ENCODE peak calls at places on chromosomes 1 and 21, in nine cellular contexts. Y is fibroblast of pulmonary artery, O is WTC11, S is choroid plexus epithelial cell, M is tibial artery, P is H1, L is cardiac fibroblast, E is hepatocyte, A is dorsolateral prefrontal cortex. N is an unnamed sample.

GRCh38 chr1:109963864-109964263 is 20.7 kb upstream of the AHCYL1 start:
- DNase-seq in Y (peak), O (no peak), S (peak), M (no peak), P (no peak), L (peak), E (no peak), A (no peak), N (no peak)

GRCh38 chr1:231487019-231487418 is 41.5 kb upstream of the TSNAX start:
- DNase-seq in Y (peak), O (no peak), S (peak), M (no peak), P (no peak), L (peak), E (peak), A (no peak), N (no peak)

GRCh38 chr1:3287656-3288160 is 166.8 kb upstream of the ARHGEF16 start:
- DNase-seq in Y (no peak), O (no peak), S (no peak), M (no peak), P (no peak), L (no peak), E (no peak), A (no peak), N (no peak)

GRCh38 chr1:40930174-40930573 is 49.3 kb upstream of the CTPS1 start:
- DNase-seq in Y (no peak), O (no peak), S (no peak), M (peak), P (no peak), L (no peak), E (no peak), A (no peak), N (no peak)

GRCh38 chr1:108858541-108858940 is 1.6 kb upstream of the AKNAD1 start:
- DNase-seq in Y (no peak), O (no peak), S (no peak), M (no peak), P (no peak), L (no peak), E (no peak), A (no peak), N (no peak)

GRCh38 chr1:20587639-20588017 is 1.3 kb upstream of the CDA start:
- DNase-seq in Y (peak), O (no peak), S (peak), M (no peak), P (no peak), L (no peak), E (no peak), A (no peak), N (no peak)

GRCh38 chr21:42892582-42892930 is 553 bp upstream of the NDUFV3 start:
- DNase-seq in Y (no peak), O (no peak), S (no peak), M (no peak), P (no peak), L (no peak), E (no peak), A (no peak), N (no peak)

GRCh38 chr1:55213029-55213884 is 1.9 kb downstream of the USP24 start:
- DNase-seq in Y (no peak), O (no peak), S (no peak), M (no peak), P (no peak), L (no peak), E (no peak), A (no peak), N (no peak)

GRCh38 chr1:30613188-30613587 is 110.2 kb downstream of the MATN1 start:
- DNase-seq in Y (no peak), O (no peak), S (no peak), M (peak), P (no peak), L (no peak), E (no peak), A (no peak), N (no peak)

GRCh38 chr1:175182347-175182746 is 10.2 kb downstream of the KIAA0040 start:
- DNase-seq in Y (no peak), O (no peak), S (no peak), M (no peak), P (no peak), L (no peak), E (no peak), A (no peak), N (no peak)

GRCh38 chr1:173475564-173476196 is 1.5 kb upstream of the PRDX6 start:
- DNase-seq in Y (peak), O (no peak), S (peak), M (no peak), P (no peak), L (peak), E (peak), A (no peak), N (no peak)

GRCh38 chr1:61406467-61406866 is 318.5 kb downstream of the TM2D1 start:
- DNase-seq in Y (no peak), O (no peak), S (no peak), M (no peak), P (no peak), L (no peak), E (no peak), A (no peak), N (no peak)

GRCh38 chr21:34227386-34227852 is 136.4 kb upstream of the KCNE2 start:
- DNase-seq in Y (peak), O (no peak), S (peak), M (no peak), P (no peak), L (peak), E (peak), A (no peak), N (no peak)

GRCh38 chr1:150268342-150268705 is 492 bp downstream of the APH1A start:
- DNase-seq in Y (peak), O (no peak), S (peak), M (peak), P (no peak), L (peak), E (peak), A (peak), N (no peak)

GRCh38 chr1:29412591-29412990 is 176.3 kb downstream of the PTPRU start:
- DNase-seq in Y (no peak), O (no peak), S (no peak), M (no peak), P (no peak), L (no peak), E (no peak), A (no peak), N (no peak)

GRCh38 chr1:78301141-78301540 is 189.6 kb upstream of the PTGFR start:
- DNase-seq in Y (peak), O (no peak), S (no peak), M (no peak), P (no peak), L (no peak), E (no peak), A (no peak), N (no peak)

GRCh38 chr1:27520651-27521050 is 30.7 kb upstream of the WASF2 start:
- DNase-seq in Y (no peak), O (no peak), S (no peak), M (no peak), P (no peak), L (no peak), E (no peak), A (no peak), N (no peak)

GRCh38 chr1:226549937-226550670 is 1.5 kb downstream of the STUM start:
- DNase-seq in Y (peak), O (peak), S (no peak), M (peak), P (no peak), L (peak), E (peak), A (peak), N (peak)

GRCh38 chr1:8159470-8160024 is 133.4 kb upstream of the ERRFI1 start:
- DNase-seq in Y (no peak), O (no peak), S (no peak), M (no peak), P (no peak), L (no peak), E (no peak), A (no peak), N (no peak)

GRCh38 chr1:11980676-11980972 is 380 bp downstream of the MFN2 start:
- DNase-seq in Y (no peak), O (no peak), S (peak), M (no peak), P (no peak), L (no peak), E (no peak), A (peak), N (no peak)

GRCh38 chr1:11979818-11980675 is at the start of gene MFN2:
- DNase-seq in Y (peak), O (peak), S (peak), M (peak), P (peak), L (peak), E (peak), A (peak), N (peak)

GRCh38 chr1:11981378-11982009 is 1.2 kb downstream of the MFN2 start:
- DNase-seq in Y (no peak), O (no peak), S (no peak), M (no peak), P (no peak), L (no peak), E (no peak), A (no peak), N (no peak)

GRCh38 chr1:11984121-11984520 is 3.9 kb downstream of the MFN2 start:
- DNase-seq in Y (no peak), O (no peak), S (peak), M (no peak), P (no peak), L (no peak), E (peak), A (no peak), N (no peak)

GRCh38 chr1:11982010-11982392 is 1.8 kb downstream of the MFN2 start:
- DNase-seq in Y (peak), O (no peak), S (no peak), M (no peak), P (no peak), L (peak), E (no peak), A (no peak), N (no peak)
- TF ChIP-seq CTCF in Y (peak), O (no peak), S (no peak), M (peak), P (no peak), L (peak), E (no peak), A (no peak), N (peak)

DNA sequence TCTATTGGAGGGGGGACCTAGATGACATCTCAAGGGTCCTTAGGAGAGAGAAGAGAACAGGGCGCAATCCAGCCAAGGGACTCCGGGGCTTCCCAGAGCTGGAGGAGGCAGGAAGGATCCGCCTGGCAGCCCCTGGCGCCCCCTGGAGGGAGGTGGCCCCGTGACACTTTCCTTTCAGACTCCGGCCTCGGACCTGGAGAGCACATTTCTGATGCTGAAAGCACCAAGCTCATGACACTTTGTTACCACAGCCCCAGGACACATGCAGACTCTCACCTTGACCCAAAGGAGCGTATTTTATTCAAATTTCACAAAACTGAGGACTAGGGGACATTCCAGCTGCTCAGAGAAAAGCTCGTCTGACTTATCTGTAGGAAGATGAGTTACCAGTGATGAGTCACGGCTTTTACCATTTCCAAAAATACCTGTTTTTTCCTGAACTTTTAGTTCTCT is 21.4 kb upstream of the POFUT2 start:
- DNase-seq in Y (peak), O (peak), S (peak), M (peak), P (peak), L (peak), E (peak), A (no peak), N (peak)
- TF ChIP-seq CTCF in Y (peak), O (peak), S (peak), M (peak), P (no peak), L (peak), E (peak), A (peak), N (peak)

GRCh38 chr1:112478314-112478713 is 30.5 kb upstream of the WNT2B start:
- DNase-seq in Y (no peak), O (no peak), S (no peak), M (no peak), P (no peak), L (no peak), E (no peak), A (no peak), N (no peak)
- TF ChIP-seq CTCF in Y (no peak), O (no peak), S (no peak), M (no peak), P (no peak), L (no peak), E (no peak), A (no peak), N (no peak)

GRCh38 chr1:64861611-64862010 is 104.7 kb downstream of the JAK1 start:
- DNase-seq in Y (peak), O (peak), S (peak), M (no peak), P (peak), L (peak), E (peak), A (no peak), N (no peak)
- TF ChIP-seq CTCF in Y (peak), O (no peak), S (peak), M (no peak), P (peak), L (no peak), E (peak), A (peak), N (no peak)

GRCh38 chr1:203281033-203281432 is 24.3 kb upstream of the BTG2 start:
- DNase-seq in Y (no peak), O (no peak), S (no peak), M (peak), P (no peak), L (no peak), E (peak), A (no peak), N (no peak)
- TF ChIP-seq CTCF in Y (no peak), O (no peak), S (peak), M (no peak), P (no peak), L (peak), E (no peak), A (no peak), N (peak)

DNA sequence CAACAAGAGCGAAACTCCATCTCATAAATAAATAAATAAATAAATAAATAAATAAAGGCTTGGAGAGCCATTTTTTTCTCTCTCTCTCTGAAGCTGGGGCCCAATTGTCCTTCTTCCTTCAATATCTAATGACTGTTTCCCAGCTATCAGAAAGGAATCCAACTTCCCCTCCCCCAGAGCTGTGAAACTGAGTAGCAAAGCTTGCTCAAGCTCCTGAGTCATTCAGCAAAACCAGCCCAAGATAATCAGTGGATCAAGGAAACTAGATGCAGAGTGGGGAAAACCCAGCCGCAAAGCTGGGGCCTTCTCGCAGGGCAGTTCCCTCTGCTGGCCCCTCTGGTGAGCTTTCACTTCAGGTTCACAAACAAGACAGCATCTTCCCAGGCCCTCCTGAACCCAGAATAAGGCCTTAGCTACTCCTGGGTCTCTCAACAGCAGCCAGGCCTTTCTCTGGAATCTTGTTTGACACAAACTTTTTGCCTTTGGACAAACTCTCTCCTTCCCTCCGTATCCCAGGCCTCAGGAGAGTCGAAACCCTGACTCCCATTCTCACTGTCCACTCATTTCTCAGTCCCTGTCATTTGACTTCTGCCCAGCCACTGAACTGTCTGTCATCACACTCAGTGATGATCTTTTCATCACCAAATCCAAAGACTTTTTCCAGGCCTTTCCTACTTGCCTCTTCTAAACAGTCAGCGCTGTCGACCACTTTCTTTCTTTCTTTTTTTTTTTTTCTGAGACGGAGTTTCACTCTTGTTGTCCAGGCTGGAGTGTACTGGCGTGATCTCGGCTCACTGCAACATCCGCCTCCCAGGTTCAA is 18.0 kb upstream of the PTP4A2 start:
- DNase-seq in Y (peak), O (peak), S (peak), M (peak), P (no peak), L (peak), E (peak), A (peak), N (no peak)
- TF ChIP-seq CTCF in Y (peak), O (no peak), S (peak), M (peak), P (peak), L (peak), E (peak), A (no peak), N (no peak)

DNA sequence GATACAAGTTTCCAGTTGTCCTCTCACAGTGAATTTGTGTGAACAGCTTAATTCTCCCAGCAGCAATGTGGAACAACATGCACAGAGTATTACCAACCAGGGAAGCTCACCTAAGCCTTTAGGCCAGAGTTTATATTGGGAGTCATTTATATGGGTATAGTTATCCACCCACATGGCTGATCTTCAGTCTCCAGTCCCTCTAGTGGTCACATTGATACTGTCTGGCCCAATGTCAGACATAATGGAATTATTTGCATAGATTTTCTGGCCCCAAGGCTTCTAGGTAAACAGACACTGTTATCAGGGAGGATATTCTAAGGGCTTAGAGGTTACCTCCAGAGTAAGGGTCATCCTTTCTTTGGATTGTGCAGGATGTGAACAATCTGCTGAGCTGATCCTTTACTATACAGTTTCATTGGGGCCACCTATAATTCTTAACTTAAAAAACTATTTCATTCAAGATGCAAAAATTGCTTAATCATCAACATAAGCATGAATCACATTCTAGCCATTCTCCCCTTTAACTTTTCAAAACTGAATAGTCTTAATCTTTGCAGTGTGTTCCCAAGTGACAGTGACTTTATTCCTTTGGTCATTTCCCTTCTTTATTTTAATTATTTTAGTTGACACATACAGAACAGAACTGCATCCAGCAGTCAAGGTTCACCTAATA is 210.9 kb downstream of the LTN1 start:
- DNase-seq in Y (peak), O (no peak), S (peak), M (no peak), P (no peak), L (peak), E (peak), A (no peak), N (no peak)
- TF ChIP-seq CTCF in Y (peak), O (no peak), S (peak), M (no peak), P (no peak), L (peak), E (peak), A (no peak), N (peak)

GRCh38 chr1:151867321-151867720 is 13.8 kb upstream of the THEM5 start:
- DNase-seq in Y (no peak), O (no peak), S (peak), M (no peak), P (no peak), L (peak), E (no peak), A (no peak), N (no peak)

GRCh38 chr1:151867785-151868403 is 14.4 kb upstream of the THEM5 start:
- DNase-seq in Y (peak), O (no peak), S (peak), M (no peak), P (no peak), L (peak), E (no peak), A (no peak), N (no peak)

GRCh38 chr1:151860504-151861187 is 7.1 kb upstream of the THEM5 start:
- DNase-seq in Y (no peak), O (peak), S (no peak), M (no peak), P (peak), L (no peak), E (no peak), A (no peak), N (no peak)

GRCh38 chr1:151862604-151863003 is 9.1 kb upstream of the THEM5 start:
- DNase-seq in Y (no peak), O (no peak), S (no peak), M (no peak), P (no peak), L (no peak), E (no peak), A (no peak), N (no peak)

GRCh38 chr1:151864411-151864810 is 10.9 kb upstream of the THEM5 start:
- DNase-seq in Y (no peak), O (no peak), S (no peak), M (no peak), P (no peak), L (no peak), E (no peak), A (no peak), N (no peak)
- TF ChIP-seq CTCF in Y (no peak), O (no peak), S (no peak), M (no peak), P (no peak), L (no peak), E (no peak), A (no peak), N (no peak)

GRCh38 chr1:176206006-176206960 is 803 bp downstream of the COP1 start:
- DNase-seq in Y (peak), O (peak), S (peak), M (peak), P (no peak), L (peak), E (peak), A (peak), N (no peak)

GRCh38 chr1:176208034-176208433 is 948 bp upstream of the COP1 start:
- DNase-seq in Y (no peak), O (no peak), S (no peak), M (no peak), P (no peak), L (no peak), E (no peak), A (peak), N (no peak)

GRCh38 chr1:176203735-176204134 is 3.4 kb downstream of the COP1 start:
- DNase-seq in Y (no peak), O (no peak), S (no peak), M (no peak), P (no peak), L (no peak), E (no peak), A (no peak), N (no peak)

GRCh38 chr1:176205322-176205914 is 1.7 kb downstream of the COP1 start:
- DNase-seq in Y (peak), O (no peak), S (peak), M (no peak), P (no peak), L (peak), E (no peak), A (no peak), N (no peak)

DNA sequence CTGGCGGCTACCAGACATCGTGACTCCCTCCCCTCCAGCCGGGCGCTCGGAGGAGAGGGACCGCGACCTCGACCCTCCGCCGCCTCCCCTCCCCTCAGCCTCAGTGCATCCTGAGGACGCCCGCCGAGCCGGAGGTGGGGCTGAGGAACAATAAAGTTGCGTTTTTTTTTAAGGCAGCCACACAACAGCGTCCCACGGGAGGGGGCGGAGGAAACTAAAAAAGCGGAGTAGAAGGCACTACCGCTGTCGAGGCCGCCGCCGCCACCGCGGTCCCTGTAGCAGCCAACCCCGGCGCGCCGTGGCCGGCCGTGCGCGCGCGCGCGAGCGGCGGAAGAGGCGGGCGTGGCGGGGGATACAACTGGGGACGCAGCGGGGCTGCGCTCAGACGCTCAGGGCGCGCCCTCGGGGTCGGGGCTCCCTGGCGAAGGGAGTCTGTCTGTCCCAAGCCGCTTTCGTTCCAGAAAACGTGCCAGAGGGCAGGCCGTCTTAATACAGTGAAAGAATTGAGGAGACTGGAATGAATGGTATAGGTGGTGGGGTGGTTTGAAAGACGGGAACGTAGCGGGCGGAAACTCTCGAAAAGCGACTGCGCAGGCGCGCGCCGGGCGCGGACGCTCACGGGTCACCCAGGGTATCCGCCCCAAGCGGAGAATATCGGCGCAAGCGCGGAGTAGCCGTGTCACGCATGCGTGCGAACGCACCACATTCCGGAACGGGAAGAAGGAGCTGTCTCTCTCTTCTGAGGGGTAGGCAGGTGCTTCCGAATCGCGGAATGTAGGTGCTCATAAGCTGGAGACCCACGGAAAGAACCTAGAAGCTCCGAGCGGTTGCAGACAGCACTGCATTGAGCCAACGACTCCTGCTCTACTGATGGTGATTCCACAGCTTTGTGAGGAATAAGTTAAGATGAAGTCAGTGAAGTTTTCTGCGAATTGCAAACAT is at the start of gene COP1:
- DNase-seq in Y (peak), O (peak), S (peak), M (peak), P (peak), L (peak), E (peak), A (peak), N (peak)
- TF ChIP-seq CTCF in Y (no peak), O (no peak), S (peak), M (peak), P (no peak), L (no peak), E (no peak), A (no peak), N (peak)

N was measured in neural crest cell.